ENCODE peak calls at places on chromosome 2, in ten cellular contexts. F is T-helper 2 cell; Q is activated naive CD4-positive, alpha-beta T cell treated with anti-CD3 and anti-CD28 coated beads, Interleukin-2, amount 50 U/mL, for 16 hours; G is astrocyte of the cerebellum; B is stimulated activated CD4-positive, alpha-beta T cell treated with anti-CD3 and anti-CD28 coated beads, Interleukin-4, amount 100 ng/mL, for 1 hour; H is stomach; Z is NCI-H774; T is Peyer's patch; C is fibroblast of pulmonary artery; S is activated gamma-delta T cell. N is an unnamed sample.

GRCh38 chr2:29747786-29748470 is 173.5 kb downstream of the ALK start:
- DNase-seq in F (no peak), Q (no peak), G (peak; percentile 64), B (no peak), H (no peak), Z (no peak), T (no peak), C (peak; percentile 14), S (no peak), N (no peak)

GRCh38 chr2:192265751-192266150 is 71.0 kb upstream of the TMEFF2 start:
- DNase-seq in F (no peak), Q (no peak), G (no peak), B (no peak), H (no peak), Z (no peak), T (no peak), C (peak; percentile 49), S (no peak), N (no peak)

GRCh38 chr2:147082850-147083522 is 761.8 kb upstream of the ACVR2A start:
- DNase-seq in F (no peak), Q (peak; percentile 31), G (peak; percentile 85), B (peak; percentile 10), H (peak; percentile 40), Z (peak; percentile 52), T (no peak), C (peak; percentile 87), S (no peak), N (peak; percentile 82)

GRCh38 chr2:104584393-104584792 is 269.5 kb upstream of the POU3F3 start:
- DNase-seq in F (no peak), Q (no peak), G (no peak), B (no peak), H (no peak), Z (no peak), T (no peak), C (no peak), S (no peak), N (no peak)

GRCh38 chr2:153043385-153043784 is 325.0 kb downstream of the ARL6IP6 start:
- DNase-seq in F (no peak), Q (no peak), G (no peak), B (no peak), H (no peak), Z (no peak), T (no peak), C (no peak), S (no peak), N (no peak)

GRCh38 chr2:64233396-64233922 is 89.2 kb upstream of the PELI1 start:
- DNase-seq in F (no peak), Q (no peak), G (no peak), B (no peak), H (no peak), Z (no peak), T (no peak), C (no peak), S (no peak), N (no peak)

GRCh38 chr2:173184031-173185004 is 108.7 kb downstream of the MAP3K20 start:
- DNase-seq in F (no peak), Q (no peak), G (peak; percentile 99), B (no peak), H (no peak), Z (no peak), T (no peak), C (peak; percentile 97), S (no peak), N (no peak)

GRCh38 chr2:240503848-240504247 is 53.9 kb downstream of the ANKMY1 start:
- DNase-seq in F (no peak), Q (no peak), G (no peak), B (no peak), H (no peak), Z (no peak), T (no peak), C (no peak), S (no peak), N (no peak)

GRCh38 chr2:165010556-165010955 is 55.2 kb upstream of the SLC38A11 start:
- DNase-seq in F (no peak), Q (no peak), G (no peak), B (no peak), H (no peak), Z (no peak), T (no peak), C (no peak), S (no peak), N (no peak)

GRCh38 chr2:44277541-44277940 is 2.3 kb downstream of the SLC3A1 start:
- DNase-seq in F (no peak), Q (no peak), G (no peak), B (no peak), H (no peak), Z (no peak), T (no peak), C (no peak), S (no peak), N (no peak)

GRCh38 chr2:182318466-182319309 is 108.1 kb downstream of the PDE1A start:
- DNase-seq in F (no peak), Q (no peak), G (no peak), B (no peak), H (no peak), Z (no peak), T (no peak), C (peak; percentile 25), S (no peak), N (no peak)

GRCh38 chr2:203683932-203684556 is 22.4 kb upstream of the CD28 start:
- DNase-seq in F (no peak), Q (no peak), G (peak; percentile 39), B (no peak), H (no peak), Z (no peak), T (no peak), C (peak; percentile 97), S (no peak), N (no peak)

GRCh38 chr2:85768713-85769112 is 14.9 kb downstream of the ATOH8 start:
- DNase-seq in F (no peak), Q (no peak), G (no peak), B (no peak), H (peak; percentile 82), Z (no peak), T (no peak), C (peak; percentile 80), S (no peak), N (no peak)

N was measured in T47D.